ENCODE peak calls at places on chromosomes 12 and 14, in ten cellular contexts. L is AG20443; M is MM.1S; O is activated CD4-positive, alpha-beta T cell treated with anti-CD3 and anti-CD28 coated beads, Interleukin-2, amount 50 U/mL, for 1 hour; R is immature natural killer cell; W is GM03348; X is M059J; F is stimulated activated naive CD8-positive, alpha-beta T cell treated with anti-CD3 and anti-CD28 coated beads, Interleukin-15, Interleukin-2, amounts not matched to agents 100 U/mL and 50 U/mL, for 24 hours; K is NCI-H460; J is NCI-H2029 treated with DMSO at 0.1 percent for 48 hours. E is an unnamed sample.

GRCh38 chr12:91335724-91336123 is 153.1 kb upstream of the DCN start:
- DNase-seq in O (no peak), F (no peak), K (no peak), J (no peak), L (peak), M (no peak), R (no peak), X (peak), W (peak), E (no peak)

GRCh38 chr12:10366875-10367274 is 23.0 kb downstream of the KLRK1 start:
- DNase-seq in K (no peak), R (no peak), F (no peak), O (no peak), X (peak), M (no peak), L (no peak), J (peak), W (no peak), E (no peak)

GRCh38 chr12:13964666-13965065 is 16.7 kb downstream of the GRIN2B start:
- DNase-seq in X (no peak), F (no peak), L (no peak), J (no peak), M (no peak), O (no peak), K (no peak), R (no peak), W (no peak), E (no peak)

GRCh38 chr14:52363969-52364368 is 49.9 kb downstream of the PTGER2 start:
- DNase-seq in K (no peak), W (no peak), R (no peak), M (no peak), O (no peak), X (peak), J (no peak), L (no peak), F (no peak), E (no peak)

GRCh38 chr12:105107176-105107496 is 395 bp upstream of the WASHC4 start:
- DNase-seq in R (no peak), K (peak), O (no peak), J (peak), W (no peak), M (no peak), X (peak), L (peak), F (no peak), E (no peak)

GRCh38 chr12:6927379-6927991 is at the start of gene ATN1:
- DNase-seq in W (peak), M (no peak), O (peak), R (peak), K (peak), X (peak), J (peak), F (peak), L (peak), E (peak)

GRCh38 chr14:68040633-68041369 is 221.2 kb downstream of the RAD51B start:
- DNase-seq in J (no peak), O (no peak), W (no peak), K (no peak), L (no peak), M (no peak), R (no peak), X (no peak), F (no peak), E (no peak)

GRCh38 chr14:75831455-75831854 is 150.3 kb downstream of the TGFB3 start:
- DNase-seq in R (peak), M (no peak), O (peak), L (peak), K (no peak), W (peak), F (peak), J (peak), X (peak), E (peak)

GRCh38 chr12:7877421-7877820 is 4.7 kb upstream of the SLC2A14 start:
- DNase-seq in F (no peak), X (no peak), K (no peak), L (no peak), R (no peak), M (no peak), O (no peak), J (no peak), W (no peak), E (no peak)

GRCh38 chr14:57061009-57061711 is 207.5 kb downstream of the EXOC5 start:
- DNase-seq in K (no peak), J (no peak), L (no peak), R (no peak), W (no peak), O (no peak), M (peak), F (no peak), X (no peak), E (no peak)

GRCh38 chr12:20415013-20415412 is 46.7 kb downstream of the PDE3A start:
- DNase-seq in X (peak), O (no peak), M (no peak), R (no peak), F (no peak), W (peak), J (no peak), L (no peak), K (no peak), E (no peak)

GRCh38 chr14:68955164-68955921 is 23.8 kb downstream of the ACTN1 start:
- DNase-seq in F (no peak), R (no peak), O (no peak), M (no peak), J (no peak), K (no peak), L (peak), X (no peak), W (no peak), E (peak)

GRCh38 chr12:69385038-69385437 is 25.5 kb downstream of the YEATS4 start:
- DNase-seq in K (no peak), X (no peak), F (no peak), M (no peak), J (no peak), R (no peak), O (no peak), W (no peak), L (no peak), E (no peak)

E was measured in LoVo.